ENCODE peak calls at places on chromosomes 11 and 22, in nine cellular contexts. E is endothelial cell, Y is brain microvascular endothelial cell, R is fibroblast of the aortic adventitia, P is GM13977, T is cerebellar cortex, M is AG20443, W is right lobe of liver, C is head of caudate nucleus. G is an unnamed sample.
A peak's percentile ranks its signal among the peaks of the same experiment; 100 is the strongest.

GRCh38 chr11:1936781-1937615 is 10.1 kb upstream of the MRPL23 start:
- DNase-seq in M (peak; percentile 6), Y (no peak), E (peak; percentile 2), C (peak; percentile 5), W (peak; percentile 19), T (no peak), P (peak; percentile 28), R (no peak), G (no peak)

GRCh38 chr22:30079952-30080533 is at the start of gene HORMAD2:
- DNase-seq in C (peak; percentile 61), Y (peak; percentile 40), R (no peak), W (peak; percentile 80), M (peak; percentile 33), E (peak; percentile 48), T (no peak), P (no peak), G (no peak)

GRCh38 chr22:28582806-28583205 is 96.8 kb downstream of the TTC28 start:
- DNase-seq in T (no peak), C (peak; percentile 50), Y (peak; percentile 62), W (no peak), M (peak; percentile 84), P (no peak), E (no peak), R (peak; percentile 69), G (peak; percentile 69)

GRCh38 chr22:30182833-30183232 is 63.7 kb downstream of the LIF start:
- DNase-seq in Y (no peak), T (no peak), C (no peak), W (no peak), M (no peak), E (no peak), R (no peak), P (no peak), G (no peak)

GRCh38 chr22:34160117-34160758 is 240.0 kb upstream of the LARGE1 start:
- DNase-seq in T (no peak), E (no peak), R (no peak), W (no peak), M (no peak), P (no peak), C (no peak), Y (no peak), G (no peak)

GRCh38 chr11:83641511-83641910 is 355.3 kb upstream of the CCDC90B start:
- DNase-seq in E (no peak), Y (no peak), M (peak; percentile 59), R (peak; percentile 85), P (no peak), C (peak; percentile 31), W (no peak), T (peak; percentile 74), G (no peak)

GRCh38 chr11:110919241-110919893 is 207.1 kb upstream of the ARHGAP20 start:
- DNase-seq in M (no peak), T (no peak), C (no peak), Y (no peak), E (no peak), W (no peak), R (peak; percentile 3), P (no peak), G (no peak)

GRCh38 chr22:49658902-49659280 is 168.8 kb downstream of the BRD1 start:
- DNase-seq in R (no peak), W (no peak), C (no peak), E (no peak), T (no peak), P (no peak), Y (no peak), M (no peak), G (no peak)

GRCh38 chr11:65169164-65169641 is 830 bp upstream of the SPDYC start:
- DNase-seq in Y (peak; percentile 67), C (no peak), M (no peak), T (no peak), R (no peak), P (no peak), W (no peak), E (no peak), G (peak; percentile 9)

GRCh38 chr11:25970726-25971508 is 361.0 kb upstream of the ANO3 start:
- DNase-seq in P (no peak), E (no peak), R (no peak), M (no peak), Y (no peak), W (no peak), C (no peak), T (no peak), G (no peak)

GRCh38 chr22:35552186-35552842 is 11.7 kb downstream of the RASD2 start:
- DNase-seq in P (peak; percentile 87), R (no peak), W (no peak), C (no peak), M (peak; percentile 75), E (peak; percentile 38), T (no peak), Y (no peak), G (no peak)

GRCh38 chr11:34158661-34159060 is 53.2 kb downstream of the NAT10 start:
- DNase-seq in C (no peak), P (no peak), W (no peak), R (no peak), E (no peak), M (no peak), Y (no peak), T (no peak), G (no peak)

GRCh38 chr11:128501576-128502549 is 85.5 kb downstream of the ETS1 start:
- DNase-seq in Y (peak; percentile 80), P (no peak), R (peak; percentile 97), E (peak; percentile 12), W (no peak), M (peak; percentile 57), T (peak; percentile 17), C (peak; percentile 71), G (peak; percentile 47)

GRCh38 chr11:122751298-122752070 is 86.8 kb upstream of the CRTAM start:
- DNase-seq in T (peak; percentile 82), W (no peak), E (no peak), Y (no peak), C (no peak), M (peak; percentile 56), R (peak; percentile 46), P (no peak), G (peak; percentile 62)

GRCh38 chr11:14541180-14541579 is 21.0 kb upstream of the PSMA1 start:
- DNase-seq in W (no peak), Y (no peak), R (peak; percentile 33), E (no peak), T (peak; percentile 85), C (peak; percentile 16), M (peak; percentile 22), P (no peak), G (no peak)

GRCh38 chr11:44977493-44977984 is 26.9 kb upstream of the TP53I11 start:
- DNase-seq in C (no peak), R (no peak), P (no peak), E (peak; percentile 34), T (peak; percentile 85), M (no peak), Y (no peak), W (no peak), G (peak; percentile 9)

GRCh38 chr11:36273110-36273509 is 16.1 kb downstream of the COMMD9 start:
- DNase-seq in M (no peak), T (no peak), E (no peak), W (no peak), C (no peak), Y (no peak), R (no peak), P (no peak), G (no peak)

GRCh38 chr22:21766933-21767462 is 31.4 kb upstream of the YPEL1 start:
- DNase-seq in T (no peak), W (no peak), M (no peak), R (no peak), Y (no peak), P (peak; percentile 39), E (no peak), C (no peak), G (no peak)

GRCh38 chr11:17604201-17604912 is 57.3 kb downstream of the OTOG start:
- DNase-seq in M (no peak), R (no peak), T (no peak), Y (no peak), E (no peak), C (no peak), W (no peak), P (no peak), G (no peak)

GRCh38 chr22:46081036-46081830 is 69.1 kb upstream of the PPARA start:
- DNase-seq in E (no peak), R (peak; percentile 43), T (peak; percentile 41), W (peak; percentile 20), P (no peak), Y (no peak), M (no peak), C (peak; percentile 87), G (no peak)

GRCh38 chr11:111429066-111429506 is 50.0 kb upstream of the POU2AF1 start:
- DNase-seq in C (no peak), W (peak; percentile 38), M (peak; percentile 64), T (peak; percentile 48), R (peak; percentile 84), P (peak; percentile 56), E (peak; percentile 64), Y (peak; percentile 40), G (peak; percentile 47)

GRCh38 chr11:112271242-112271641 is 10.6 kb upstream of the PLET1 start:
- DNase-seq in M (no peak), P (no peak), R (no peak), Y (no peak), W (no peak), C (no peak), E (no peak), T (no peak), G (no peak)

GRCh38 chr22:37566903-37567798 is 6.9 kb downstream of the CDC42EP1 start:
- DNase-seq in Y (no peak), E (peak; percentile 86), C (peak; percentile 83), P (peak; percentile 92), T (peak; percentile 79), W (peak; percentile 89), R (peak; percentile 59), M (peak; percentile 73), G (no peak)

GRCh38 chr11:2988996-2989395 is 3.1 kb downstream of the NAP1L4 start:
- DNase-seq in W (no peak), E (no peak), P (no peak), M (no peak), C (no peak), R (no peak), T (no peak), Y (no peak), G (no peak)

GRCh38 chr22:42619261-42620063 is 4.8 kb upstream of the POLDIP3 start:
- DNase-seq in C (no peak), Y (no peak), M (no peak), T (no peak), P (no peak), E (no peak), R (no peak), W (no peak), G (no peak)

GRCh38 chr11:44327730-44328691 is 18.1 kb upstream of the ALX4 start:
- DNase-seq in R (no peak), M (no peak), W (no peak), C (no peak), P (no peak), T (peak; percentile 63), Y (no peak), E (no peak), G (no peak)

GRCh38 chr11:19344661-19345518 is 104.1 kb upstream of the E2F8 start:
- DNase-seq in M (peak; percentile 94), C (peak; percentile 89), T (peak; percentile 21), Y (no peak), R (peak; percentile 53), W (peak; percentile 44), P (peak; percentile 76), E (peak; percentile 52), G (peak; percentile 46)

GRCh38 chr11:108672113-108672512 is 7.2 kb downstream of the DDX10 start:
- DNase-seq in P (no peak), R (peak; percentile 78), T (peak; percentile 25), W (no peak), C (peak; percentile 45), M (peak; percentile 42), E (no peak), Y (peak; percentile 61), G (peak; percentile 23)

GRCh38 chr22:44994399-44995281 is 15.2 kb downstream of the PHF21B start:
- DNase-seq in P (no peak), W (no peak), C (no peak), M (no peak), Y (no peak), R (no peak), T (no peak), E (no peak), G (no peak)

GRCh38 chr11:118200901-118201680 is 23.7 kb downstream of the JAML start:
- DNase-seq in C (no peak), M (no peak), Y (no peak), T (no peak), W (no peak), R (no peak), P (no peak), E (no peak), G (no peak)

GRCh38 chr11:93370260-93370659 is 39.7 kb downstream of the DEUP1 start:
- DNase-seq in T (no peak), M (no peak), P (no peak), Y (no peak), W (no peak), E (no peak), R (peak; percentile 0), C (no peak), G (peak; percentile 33)

G was measured in HCEC 1CT.